ENCODE peak calls at places on chromosomes 6 and 20, in nine cellular contexts. One of them, this sample, is unnamed.

GRCh38 chr6:129710722-129711631 is 1.0 kb upstream of the ARHGAP18 start:
- DNase-seq in esophagus muscularis mucosa: no peak
- DNase-seq in IMR-90: no peak
- DNase-seq in ovary: no peak
- DNase-seq in tibial nerve: no peak
- DNase-seq in A549: no peak
- DNase-seq in endothelial cell of umbilical vein: no peak
- DNase-seq in sigmoid colon: no peak
- DNase-seq in heart left ventricle: no peak
- DNase-seq in this sample: no peak

GRCh38 chr6:106098383-106099234 is 12.5 kb downstream of the PRDM1 start:
- DNase-seq in sigmoid colon: no peak
- DNase-seq in heart left ventricle: no peak
- DNase-seq in tibial nerve: no peak
- DNase-seq in A549: peak
- DNase-seq in IMR-90: peak
- DNase-seq in esophagus muscularis mucosa: peak
- DNase-seq in ovary: peak
- DNase-seq in endothelial cell of umbilical vein: peak
- DNase-seq in this sample: peak

GRCh38 chr6:134014588-134015137 is 37.8 kb downstream of the SLC2A12 start:
- DNase-seq in tibial nerve: no peak
- DNase-seq in heart left ventricle: no peak
- DNase-seq in esophagus muscularis mucosa: no peak
- DNase-seq in sigmoid colon: no peak
- DNase-seq in IMR-90: peak
- DNase-seq in A549: no peak
- DNase-seq in endothelial cell of umbilical vein: no peak
- DNase-seq in ovary: no peak
- DNase-seq in this sample: no peak

GRCh38 chr6:141744971-141745370 is 387.8 kb upstream of the GJE1 start:
- DNase-seq in esophagus muscularis mucosa: no peak
- DNase-seq in endothelial cell of umbilical vein: peak
- DNase-seq in ovary: no peak
- DNase-seq in IMR-90: no peak
- DNase-seq in A549: no peak
- DNase-seq in sigmoid colon: no peak
- DNase-seq in tibial nerve: no peak
- DNase-seq in heart left ventricle: no peak
- DNase-seq in this sample: no peak

GRCh38 chr6:39189915-39190544 is 39.2 kb downstream of the KCNK5 start:
- DNase-seq in A549: peak
- DNase-seq in endothelial cell of umbilical vein: no peak
- DNase-seq in sigmoid colon: no peak
- DNase-seq in esophagus muscularis mucosa: no peak
- DNase-seq in IMR-90: peak
- DNase-seq in heart left ventricle: no peak
- DNase-seq in tibial nerve: peak
- DNase-seq in ovary: peak
- DNase-seq in this sample: peak

GRCh38 chr6:37583261-37583660 is 83.6 kb upstream of the CCDC167 start:
- DNase-seq in esophagus muscularis mucosa: no peak
- DNase-seq in tibial nerve: no peak
- DNase-seq in sigmoid colon: no peak
- DNase-seq in heart left ventricle: no peak
- DNase-seq in endothelial cell of umbilical vein: no peak
- DNase-seq in IMR-90: no peak
- DNase-seq in A549: no peak
- DNase-seq in ovary: no peak
- DNase-seq in this sample: peak

GRCh38 chr6:163768905-163769304 is 354.4 kb downstream of the QKI start:
- DNase-seq in ovary: no peak
- DNase-seq in A549: no peak
- DNase-seq in esophagus muscularis mucosa: no peak
- DNase-seq in heart left ventricle: no peak
- DNase-seq in endothelial cell of umbilical vein: no peak
- DNase-seq in sigmoid colon: no peak
- DNase-seq in tibial nerve: no peak
- DNase-seq in IMR-90: no peak
- DNase-seq in this sample: no peak

GRCh38 chr20:40932436-40932835 is 96.2 kb upstream of the TOP1 start:
- DNase-seq in esophagus muscularis mucosa: peak
- DNase-seq in A549: no peak
- DNase-seq in IMR-90: no peak
- DNase-seq in sigmoid colon: no peak
- DNase-seq in endothelial cell of umbilical vein: no peak
- DNase-seq in heart left ventricle: no peak
- DNase-seq in tibial nerve: no peak
- DNase-seq in ovary: no peak
- DNase-seq in this sample: no peak

GRCh38 chr6:158399040-158399700 is 86.9 kb downstream of the TULP4 start:
- DNase-seq in esophagus muscularis mucosa: peak
- DNase-seq in IMR-90: no peak
- DNase-seq in tibial nerve: no peak
- DNase-seq in A549: no peak
- DNase-seq in ovary: no peak
- DNase-seq in heart left ventricle: no peak
- DNase-seq in sigmoid colon: no peak
- DNase-seq in endothelial cell of umbilical vein: peak
- DNase-seq in this sample: no peak

GRCh38 chr6:73314577-73315492 is 39.2 kb downstream of the DPPA5 start:
- DNase-seq in ovary: no peak
- DNase-seq in tibial nerve: no peak
- DNase-seq in heart left ventricle: no peak
- DNase-seq in IMR-90: no peak
- DNase-seq in sigmoid colon: no peak
- DNase-seq in esophagus muscularis mucosa: no peak
- DNase-seq in endothelial cell of umbilical vein: no peak
- DNase-seq in A549: no peak
- DNase-seq in this sample: no peak

GRCh38 chr6:73309784-73310502 is 44.1 kb downstream of the DPPA5 start:
- DNase-seq in heart left ventricle: peak
- DNase-seq in endothelial cell of umbilical vein: peak
- DNase-seq in ovary: peak
- DNase-seq in A549: peak
- DNase-seq in esophagus muscularis mucosa: no peak
- DNase-seq in tibial nerve: peak
- DNase-seq in sigmoid colon: peak
- DNase-seq in IMR-90: peak
- DNase-seq in this sample: peak

GRCh38 chr6:73309534-73309783 is 44.6 kb downstream of the DPPA5 start:
- DNase-seq in tibial nerve: no peak
- DNase-seq in IMR-90: no peak
- DNase-seq in esophagus muscularis mucosa: no peak
- DNase-seq in heart left ventricle: no peak
- DNase-seq in ovary: no peak
- DNase-seq in A549: no peak
- DNase-seq in endothelial cell of umbilical vein: no peak
- DNase-seq in sigmoid colon: no peak
- DNase-seq in this sample: no peak

GRCh38 chr6:73308712-73309533 is 45.2 kb downstream of the DPPA5 start:
- DNase-seq in tibial nerve: no peak
- DNase-seq in A549: peak
- DNase-seq in heart left ventricle: no peak
- DNase-seq in IMR-90: no peak
- DNase-seq in sigmoid colon: no peak
- DNase-seq in endothelial cell of umbilical vein: peak
- DNase-seq in esophagus muscularis mucosa: no peak
- DNase-seq in ovary: no peak
- DNase-seq in this sample: no peak
- TF ChIP-seq CTCF in tibial nerve: no peak
- TF ChIP-seq CTCF in A549: no peak
- TF ChIP-seq CTCF in heart left ventricle: no peak
- TF ChIP-seq CTCF in IMR-90: peak
- TF ChIP-seq CTCF in sigmoid colon: no peak
- TF ChIP-seq CTCF in endothelial cell of umbilical vein: no peak
- TF ChIP-seq CTCF in esophagus muscularis mucosa: no peak
- TF ChIP-seq CTCF in ovary: no peak
- TF ChIP-seq CTCF in this sample: no peak

GRCh38 chr6:110619275-110619908 is 143.0 kb upstream of the SLC22A16 start:
- DNase-seq in tibial nerve: no peak
- DNase-seq in A549: no peak
- DNase-seq in esophagus muscularis mucosa: no peak
- DNase-seq in endothelial cell of umbilical vein: no peak
- DNase-seq in ovary: no peak
- DNase-seq in IMR-90: no peak
- DNase-seq in sigmoid colon: no peak
- DNase-seq in heart left ventricle: no peak
- DNase-seq in this sample: no peak

GRCh38 chr6:110621061-110621460 is 144.6 kb upstream of the SLC22A16 start:
- DNase-seq in IMR-90: no peak
- DNase-seq in heart left ventricle: no peak
- DNase-seq in esophagus muscularis mucosa: no peak
- DNase-seq in sigmoid colon: no peak
- DNase-seq in ovary: no peak
- DNase-seq in endothelial cell of umbilical vein: no peak
- DNase-seq in A549: no peak
- DNase-seq in tibial nerve: no peak
- DNase-seq in this sample: no peak

GRCh38 chr6:110622912-110623578 is 146.6 kb upstream of the SLC22A16 start:
- DNase-seq in esophagus muscularis mucosa: no peak
- DNase-seq in ovary: no peak
- DNase-seq in endothelial cell of umbilical vein: no peak
- DNase-seq in tibial nerve: no peak
- DNase-seq in sigmoid colon: no peak
- DNase-seq in heart left ventricle: no peak
- DNase-seq in IMR-90: no peak
- DNase-seq in A549: no peak
- DNase-seq in this sample: no peak

GRCh38 chr6:110618591-110619267 is 142.3 kb upstream of the SLC22A16 start:
- DNase-seq in esophagus muscularis mucosa: no peak
- DNase-seq in ovary: no peak
- DNase-seq in A549: peak
- DNase-seq in tibial nerve: no peak
- DNase-seq in sigmoid colon: no peak
- DNase-seq in IMR-90: peak
- DNase-seq in heart left ventricle: no peak
- DNase-seq in endothelial cell of umbilical vein: peak
- DNase-seq in this sample: peak

GRCh38 chr6:110620065-110620464 is 143.7 kb upstream of the SLC22A16 start:
- DNase-seq in esophagus muscularis mucosa: no peak
- DNase-seq in A549: no peak
- DNase-seq in tibial nerve: no peak
- DNase-seq in ovary: no peak
- DNase-seq in heart left ventricle: no peak
- DNase-seq in IMR-90: no peak
- DNase-seq in endothelial cell of umbilical vein: no peak
- DNase-seq in sigmoid colon: no peak
- DNase-seq in this sample: no peak
- TF ChIP-seq POLR2A in esophagus muscularis mucosa: no peak
- TF ChIP-seq POLR2A in A549: no peak
- TF ChIP-seq POLR2A in tibial nerve: no peak
- TF ChIP-seq POLR2A in ovary: no peak
- TF ChIP-seq POLR2A in heart left ventricle: no peak
- TF ChIP-seq POLR2A in IMR-90: no peak
- TF ChIP-seq POLR2A in endothelial cell of umbilical vein: no peak
- TF ChIP-seq POLR2A in sigmoid colon: no peak
- TF ChIP-seq POLR2A in this sample: no peak

GRCh38 chr6:15254074-15254975 is 8.5 kb downstream of the JARID2 start:
- DNase-seq in sigmoid colon: no peak
- DNase-seq in tibial nerve: no peak
- DNase-seq in A549: peak
- DNase-seq in IMR-90: no peak
- DNase-seq in esophagus muscularis mucosa: no peak
- DNase-seq in heart left ventricle: no peak
- DNase-seq in endothelial cell of umbilical vein: no peak
- DNase-seq in ovary: no peak
- DNase-seq in this sample: peak
- TF ChIP-seq CTCF in sigmoid colon: no peak
- TF ChIP-seq CTCF in tibial nerve: no peak
- TF ChIP-seq CTCF in A549: no peak
- TF ChIP-seq CTCF in IMR-90: peak
- TF ChIP-seq CTCF in esophagus muscularis mucosa: no peak
- TF ChIP-seq CTCF in heart left ventricle: no peak
- TF ChIP-seq CTCF in endothelial cell of umbilical vein: no peak
- TF ChIP-seq CTCF in ovary: no peak
- TF ChIP-seq CTCF in this sample: no peak

GRCh38 chr6:137365648-137366047 is 128.5 kb downstream of the OLIG3 start:
- DNase-seq in heart left ventricle: no peak
- DNase-seq in sigmoid colon: no peak
- DNase-seq in endothelial cell of umbilical vein: no peak
- DNase-seq in A549: no peak
- DNase-seq in esophagus muscularis mucosa: no peak
- DNase-seq in IMR-90: no peak
- DNase-seq in ovary: no peak
- DNase-seq in tibial nerve: no peak
- DNase-seq in this sample: no peak

GRCh38 chr6:137358273-137358672 is 135.9 kb downstream of the OLIG3 start:
- DNase-seq in endothelial cell of umbilical vein: no peak
- DNase-seq in IMR-90: no peak
- DNase-seq in tibial nerve: no peak
- DNase-seq in A549: no peak
- DNase-seq in esophagus muscularis mucosa: no peak
- DNase-seq in heart left ventricle: no peak
- DNase-seq in sigmoid colon: no peak
- DNase-seq in ovary: no peak
- DNase-seq in this sample: no peak

GRCh38 chr6:137361701-137362100 is 132.5 kb downstream of the OLIG3 start:
- DNase-seq in sigmoid colon: no peak
- DNase-seq in IMR-90: no peak
- DNase-seq in heart left ventricle: no peak
- DNase-seq in ovary: no peak
- DNase-seq in endothelial cell of umbilical vein: no peak
- DNase-seq in tibial nerve: no peak
- DNase-seq in A549: no peak
- DNase-seq in esophagus muscularis mucosa: no peak
- DNase-seq in this sample: peak

GRCh38 chr6:137363805-137364138 is 130.4 kb downstream of the OLIG3 start:
- DNase-seq in sigmoid colon: no peak
- DNase-seq in A549: no peak
- DNase-seq in ovary: no peak
- DNase-seq in heart left ventricle: no peak
- DNase-seq in endothelial cell of umbilical vein: no peak
- DNase-seq in tibial nerve: no peak
- DNase-seq in esophagus muscularis mucosa: no peak
- DNase-seq in IMR-90: no peak
- DNase-seq in this sample: no peak

DNA sequence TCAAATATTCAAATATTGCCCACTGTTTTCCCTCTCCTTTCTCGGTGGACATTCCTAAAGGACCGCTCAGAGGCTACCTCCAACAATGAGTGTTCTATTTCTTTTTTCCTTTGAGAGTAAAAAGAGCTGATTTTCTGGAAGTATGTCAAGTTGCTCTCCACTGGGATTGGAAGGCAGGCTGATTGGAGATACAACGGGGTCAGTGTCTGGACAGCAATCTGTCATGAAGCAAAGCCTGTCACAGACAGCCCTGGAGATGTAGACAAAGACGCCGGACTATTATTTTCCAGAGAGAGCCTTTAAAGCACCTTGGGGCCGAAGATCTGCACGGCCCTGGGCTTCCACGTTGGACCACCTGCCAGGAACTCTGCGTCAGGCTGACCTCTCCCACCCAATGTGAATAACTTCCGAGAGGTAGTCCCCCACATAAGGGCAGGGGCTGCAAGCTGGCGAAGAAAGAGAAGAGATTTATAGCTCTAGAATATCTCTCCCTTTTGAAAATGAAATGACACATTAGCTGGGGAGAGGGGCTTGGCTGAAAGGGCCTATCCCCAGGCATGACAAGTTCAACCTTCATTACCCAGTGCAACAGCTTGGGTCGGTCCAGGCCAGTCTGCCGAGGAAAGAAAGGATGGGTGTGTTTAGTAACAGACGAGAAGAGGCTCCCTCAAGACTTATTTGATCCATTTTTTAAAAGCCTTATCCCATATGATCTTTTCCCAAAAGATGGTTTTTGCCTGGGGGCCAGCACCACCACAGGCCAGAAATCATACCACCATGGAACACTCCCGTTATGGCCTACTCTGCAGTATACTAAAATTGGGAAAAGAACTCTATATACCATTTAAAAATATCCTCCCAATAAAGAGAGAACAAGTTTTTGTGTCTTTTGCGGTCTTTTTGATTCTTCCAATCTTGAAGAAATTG is 131.1 kb downstream of the OLIG3 start:
- DNase-seq in ovary: no peak
- DNase-seq in sigmoid colon: no peak
- DNase-seq in endothelial cell of umbilical vein: no peak
- DNase-seq in IMR-90: no peak
- DNase-seq in tibial nerve: no peak
- DNase-seq in A549: no peak
- DNase-seq in esophagus muscularis mucosa: no peak
- DNase-seq in heart left ventricle: no peak
- DNase-seq in this sample: no peak
- TF ChIP-seq POLR2A in ovary: no peak
- TF ChIP-seq POLR2A in sigmoid colon: no peak
- TF ChIP-seq POLR2A in endothelial cell of umbilical vein: no peak
- TF ChIP-seq POLR2A in IMR-90: no peak
- TF ChIP-seq POLR2A in tibial nerve: no peak
- TF ChIP-seq POLR2A in A549: no peak
- TF ChIP-seq POLR2A in esophagus muscularis mucosa: no peak
- TF ChIP-seq POLR2A in heart left ventricle: no peak
- TF ChIP-seq POLR2A in this sample: no peak